ENCODE peak calls at places on chromosome 10, in eight cellular contexts. N is sigmoid colon, B is uterus, P is tibial nerve, X is SK-N-SH, W is suprapubic skin, C is A549, R is psoas muscle. D is an unnamed sample. For H3K9me3, the result is how much of the 10 kb centered on the place peaks cover.

GRCh38 chr10:65358565-65358964 is 1567.3 kb upstream of the LRRTM3 start:
- DNase-seq in R (no peak), B (no peak), C (peak), W (no peak), X (peak), N (no peak), P (no peak), D (peak)

GRCh38 chr10:68666280-68666760 is 54.7 kb upstream of the CCAR1 start:
- DNase-seq in W (no peak), X (no peak), R (no peak), C (no peak), P (no peak), N (no peak), B (no peak), D (no peak)

GRCh38 chr10:107915277-107915634 is 750.8 kb upstream of the SORCS1 start:
- DNase-seq in R (no peak), W (no peak), P (no peak), C (peak), N (no peak), B (no peak), X (no peak), D (no peak)

GRCh38 chr10:131570716-131571307 is 259.3 kb upstream of the TCERG1L start:
- DNase-seq in C (no peak), P (no peak), B (no peak), N (no peak), W (peak), R (no peak), X (no peak), D (no peak)

GRCh38 chr10:3774814-3775670 is 10.0 kb downstream of the KLF6 start:
- DNase-seq in R (peak), X (no peak), B (peak), N (peak), W (no peak), P (no peak), C (peak), D (peak)

GRCh38 chr10:98154076-98154475 is 19.6 kb downstream of the R3HCC1L start:
- DNase-seq in P (no peak), B (no peak), W (no peak), X (no peak), C (no peak), R (no peak), N (no peak), D (no peak)

GRCh38 chr10:90857635-90858488 is at the start of gene HTR7:
- DNase-seq in P (peak), C (peak), N (peak), R (peak), X (peak), B (peak), W (no peak), D (peak)

GRCh38 chr10:128218161-128218560 is 91.9 kb upstream of the MKI67 start:
- DNase-seq in P (no peak), B (no peak), N (no peak), C (no peak), W (no peak), X (no peak), R (no peak), D (no peak)

GRCh38 chr10:25912796-25913195 is 21.2 kb upstream of the MYO3A start:
- DNase-seq in X (no peak), N (no peak), C (no peak), W (no peak), R (no peak), B (no peak), P (no peak), D (no peak)

GRCh38 chr10:127150136-127150535 is 46.3 kb downstream of the INSYN2A start:
- DNase-seq in X (no peak), W (no peak), N (no peak), B (no peak), C (no peak), P (no peak), R (no peak), D (peak)

GRCh38 chr10:30812018-30812851 is 182.7 kb upstream of the LYZL2 start:
- DNase-seq in C (no peak), W (no peak), R (no peak), X (no peak), N (peak), P (peak), B (peak), D (no peak)

GRCh38 chr10:99329238-99329890 is at the start of gene CNNM1:
- DNase-seq in P (no peak), B (no peak), W (peak), R (peak), C (peak), X (peak), N (peak), D (peak)

GRCh38 chr10:132396495-132397035 is 435 bp upstream of the PWWP2B start:
- DNase-seq in X (peak), N (peak), C (peak), R (peak), W (no peak), B (peak), P (no peak), D (peak)

GRCh38 chr10:127735156-127735555 is 1.8 kb upstream of the FOXI2 start:
- DNase-seq in B (no peak), R (no peak), W (no peak), P (no peak), C (no peak), N (no peak), X (no peak), D (no peak)

GRCh38 chr10:86390337-86391120 is 23.9 kb upstream of the GRID1 start:
- DNase-seq in B (no peak), N (peak), C (no peak), X (no peak), W (no peak), P (no peak), R (no peak), D (no peak)

GRCh38 chr10:57188846-57189245 is 827.8 kb upstream of the ZWINT start:
- DNase-seq in P (no peak), N (no peak), X (no peak), C (no peak), B (no peak), W (no peak), R (no peak), D (no peak)

GRCh38 chr10:125521721-125522680 is 161.0 kb downstream of the TEX36 start:
- DNase-seq in W (no peak), C (peak), X (peak), P (no peak), R (no peak), N (no peak), B (no peak), D (peak)

GRCh38 chr10:44956176-44956575 is 3.4 kb upstream of the RASSF4 start:
- DNase-seq in B (no peak), X (no peak), N (peak), W (no peak), R (no peak), P (peak), C (no peak), D (no peak)

GRCh38 chr10:86711957-86712708 is 43.8 kb downstream of the LDB3 start:
- DNase-seq in N (peak), X (peak), W (peak), P (peak), C (peak), B (peak), R (peak), D (peak)

GRCh38 chr10:77125231-77125630 is 512.4 kb downstream of the KCNMA1 start:
- DNase-seq in X (no peak), W (no peak), B (no peak), C (no peak), N (no peak), P (no peak), R (no peak), D (no peak)

GRCh38 chr10:84783386-84783785 is 455.0 kb downstream of the CCSER2 start:
- DNase-seq in B (no peak), W (no peak), P (peak), C (peak), N (no peak), X (peak), R (no peak), D (peak)

GRCh38 chr10:89163265-89163995 is 43.7 kb downstream of the CH25H start:
- DNase-seq in N (peak), W (peak), X (no peak), R (peak), P (peak), C (no peak), B (peak), D (no peak)

GRCh38 chr10:70551491-70551890 is 51.0 kb downstream of the PRF1 start:
- DNase-seq in X (no peak), W (no peak), P (no peak), C (no peak), B (no peak), N (no peak), R (no peak), D (no peak)

GRCh38 chr10:99467236-99467999 is 37.0 kb upstream of the GOT1 start:
- DNase-seq in P (no peak), B (peak), N (no peak), W (no peak), C (no peak), R (no peak), X (no peak), D (no peak)

GRCh38 chr10:75108684-75109458 is 2.6 kb upstream of the SAMD8 start:
- DNase-seq in C (peak), W (peak), N (no peak), P (no peak), X (peak), B (no peak), R (peak), D (peak)

GRCh38 chr10:33146189-33146524 is 188.1 kb upstream of the ITGB1 start:
- DNase-seq in X (no peak), W (no peak), B (no peak), P (no peak), N (no peak), C (no peak), R (no peak), D (no peak)

GRCh38 chr10:24642921-24643678 is 80.6 kb downstream of the ARHGAP21 start:
- DNase-seq in B (no peak), X (peak), P (peak), W (no peak), N (no peak), R (no peak), C (peak), D (peak)

GRCh38 chr10:91090761-91091529 is 129.5 kb upstream of the PCGF5 start:
- DNase-seq in N (no peak), X (peak), P (no peak), C (peak), W (no peak), B (no peak), R (no peak), D (no peak)

GRCh38 chr10:120961720-120962259 is 110.6 kb downstream of the WDR11 start:
- DNase-seq in C (no peak), N (no peak), R (no peak), P (no peak), B (no peak), X (no peak), W (no peak), D (no peak)

GRCh38 chr10:44995581-44995913 is 5.2 kb upstream of the ZNF22 start:
- DNase-seq in W (no peak), N (no peak), B (no peak), X (no peak), C (no peak), R (no peak), P (no peak), D (no peak)

GRCh38 chr10:600876-601275 is 88.6 kb downstream of the DIP2C start:
- DNase-seq in B (no peak), X (no peak), N (no peak), P (no peak), R (no peak), C (no peak), W (no peak), D (no peak)

GRCh38 chr10:21926949-21927348 is 76.6 kb downstream of the DNAJC1 start:
- DNase-seq in X (no peak), C (peak), N (no peak), W (no peak), P (peak), R (no peak), B (no peak), D (no peak)
- H3K4me3 ChIP-seq in X (no peak), C (no peak), N (no peak), W (no peak), P (no peak), R (no peak), B (no peak), D (no peak)

GRCh38 chr10:93208717-93209464 is 135.2 kb downstream of the CYP26A1 start:
- DNase-seq in R (no peak), P (no peak), N (no peak), X (no peak), B (no peak), W (no peak), C (peak), D (no peak)
- H3K9me3 ChIP-seq in R (under half), P (under half), N (under half), X (under half), B (under half), W (under half), C (under half), D (under half)

GRCh38 chr10:8919291-8919690 is 864.8 kb downstream of the GATA3 start:
- DNase-seq in W (no peak), C (no peak), R (no peak), B (no peak), P (no peak), N (no peak), X (no peak), D (no peak)
- H3K4me3 ChIP-seq in W (no peak), C (no peak), R (no peak), B (no peak), P (no peak), N (no peak), X (no peak), D (no peak)

GRCh38 chr10:29301359-29301910 is 12.6 kb downstream of the LYZL1 start:
- DNase-seq in X (no peak), B (no peak), R (no peak), N (no peak), P (no peak), C (no peak), W (no peak), D (no peak)
- H3K9me3 ChIP-seq in X (under half), B (under half), R (under half), N (under half), P (under half), C (half or more), W (under half), D (under half)

GRCh38 chr10:117534321-117535044 is 8.1 kb upstream of the EMX2 start:
- DNase-seq in R (no peak), B (no peak), N (no peak), C (no peak), W (peak), P (no peak), X (no peak), D (no peak)
- H3K4me3 ChIP-seq in R (peak), B (peak), N (no peak), C (peak), W (peak), P (peak), X (no peak), D (no peak)

GRCh38 chr10:103638948-103639347 is 145.4 kb downstream of the NEURL1 start:
- DNase-seq in C (no peak), B (no peak), N (no peak), W (no peak), R (no peak), X (no peak), P (no peak), D (no peak)

GRCh38 chr10:103641326-103641725 is 147.8 kb downstream of the NEURL1 start:
- DNase-seq in R (no peak), P (no peak), W (no peak), N (no peak), X (no peak), C (no peak), B (no peak), D (no peak)

GRCh38 chr10:103637855-103638561 is 144.5 kb downstream of the NEURL1 start:
- DNase-seq in P (peak), W (no peak), R (peak), C (no peak), N (peak), B (peak), X (no peak), D (no peak)

GRCh38 chr10:103643381-103643780 is 149.9 kb downstream of the NEURL1 start:
- DNase-seq in N (no peak), R (no peak), W (no peak), P (no peak), C (no peak), X (no peak), B (no peak), D (no peak)

GRCh38 chr10:103640436-103641181 is 147.1 kb downstream of the NEURL1 start:
- DNase-seq in N (no peak), B (no peak), P (no peak), C (no peak), R (peak), X (no peak), W (no peak), D (no peak)
- H3K9me3 ChIP-seq in N (under half), B (under half), P (under half), C (under half), R (under half), X (under half), W (under half), D (under half)

D was measured in WERI-Rb-1.